ENCODE peak calls at places on chromosomes 13 and 19, in seven cellular contexts. J is thyroid gland, Y is IMR-90, O is transverse colon, D is heart left ventricle, C is tibial nerve, R is Peyer's patch. M is an unnamed sample.

GRCh38 chr13:22428188-22428828 is 752.5 kb upstream of the SGCG start:
- DNase-seq in J (no peak), Y (no peak), O (no peak), D (peak), C (no peak), R (no peak), M (peak)

GRCh38 chr13:41544824-41545707 is 87.7 kb downstream of the RGCC start:
- DNase-seq in J (no peak), Y (peak), O (no peak), D (no peak), C (no peak), R (no peak), M (no peak)

GRCh38 chr13:111115051-111115840 is at the start of gene ARHGEF7:
- DNase-seq in J (no peak), Y (no peak), O (no peak), D (no peak), C (no peak), R (no peak), M (no peak)

GRCh38 chr19:31666126-31666525 is 316.9 kb upstream of the TSHZ3 start:
- DNase-seq in J (no peak), Y (no peak), O (no peak), D (no peak), C (no peak), R (no peak), M (no peak)

GRCh38 chr13:33548065-33548464 is 262.5 kb upstream of the STARD13 start:
- DNase-seq in J (no peak), Y (no peak), O (no peak), D (no peak), C (no peak), R (no peak), M (no peak)

GRCh38 chr13:110498327-110498726 is 63.2 kb downstream of the RAB20 start:
- DNase-seq in J (no peak), Y (peak), O (no peak), D (no peak), C (no peak), R (no peak), M (no peak)

GRCh38 chr19:40809358-40810086 is 10.5 kb downstream of the EGLN2 start:
- DNase-seq in J (no peak), Y (no peak), O (no peak), D (no peak), C (no peak), R (no peak), M (no peak)

GRCh38 chr13:87999791-88000190 is 328.6 kb downstream of the SLITRK5 start:
- DNase-seq in J (no peak), Y (no peak), O (no peak), D (no peak), C (no peak), R (no peak), M (no peak)

GRCh38 chr13:80341771-80342271 is 895 bp upstream of the SPRY2 start:
- DNase-seq in J (peak), Y (peak), O (peak), D (peak), C (peak), R (no peak), M (peak)

GRCh38 chr19:45953676-45954075 is 20.0 kb downstream of the NOVA2 start:
- DNase-seq in J (no peak), Y (no peak), O (no peak), D (no peak), C (no peak), R (no peak), M (no peak)

GRCh38 chr13:50511877-50512332 is 331.6 kb downstream of the DLEU7 start:
- DNase-seq in J (no peak), Y (no peak), O (peak), D (no peak), C (no peak), R (no peak), M (no peak)

GRCh38 chr19:1624458-1624857 is 19.2 kb upstream of the UQCR11 start:
- DNase-seq in J (peak), Y (peak), O (peak), D (peak), C (peak), R (peak), M (peak)

GRCh38 chr19:17812099-17812498 is 9.2 kb downstream of the INSL3 start:
- DNase-seq in J (no peak), Y (no peak), O (no peak), D (no peak), C (no peak), R (no peak), M (no peak)

GRCh38 chr13:52737451-52737850 is 2.2 kb downstream of the CNMD start:
- DNase-seq in J (no peak), Y (no peak), O (no peak), D (no peak), C (no peak), R (no peak), M (no peak)

GRCh38 chr19:3710265-3710812 is 2.2 kb downstream of the TJP3 start:
- DNase-seq in J (peak), Y (peak), O (peak), D (peak), C (peak), R (no peak), M (no peak)

GRCh38 chr19:50725218-50725931 is 2.2 kb downstream of the CLEC11A start:
- DNase-seq in J (no peak), Y (no peak), O (no peak), D (no peak), C (no peak), R (no peak), M (no peak)

DNA sequence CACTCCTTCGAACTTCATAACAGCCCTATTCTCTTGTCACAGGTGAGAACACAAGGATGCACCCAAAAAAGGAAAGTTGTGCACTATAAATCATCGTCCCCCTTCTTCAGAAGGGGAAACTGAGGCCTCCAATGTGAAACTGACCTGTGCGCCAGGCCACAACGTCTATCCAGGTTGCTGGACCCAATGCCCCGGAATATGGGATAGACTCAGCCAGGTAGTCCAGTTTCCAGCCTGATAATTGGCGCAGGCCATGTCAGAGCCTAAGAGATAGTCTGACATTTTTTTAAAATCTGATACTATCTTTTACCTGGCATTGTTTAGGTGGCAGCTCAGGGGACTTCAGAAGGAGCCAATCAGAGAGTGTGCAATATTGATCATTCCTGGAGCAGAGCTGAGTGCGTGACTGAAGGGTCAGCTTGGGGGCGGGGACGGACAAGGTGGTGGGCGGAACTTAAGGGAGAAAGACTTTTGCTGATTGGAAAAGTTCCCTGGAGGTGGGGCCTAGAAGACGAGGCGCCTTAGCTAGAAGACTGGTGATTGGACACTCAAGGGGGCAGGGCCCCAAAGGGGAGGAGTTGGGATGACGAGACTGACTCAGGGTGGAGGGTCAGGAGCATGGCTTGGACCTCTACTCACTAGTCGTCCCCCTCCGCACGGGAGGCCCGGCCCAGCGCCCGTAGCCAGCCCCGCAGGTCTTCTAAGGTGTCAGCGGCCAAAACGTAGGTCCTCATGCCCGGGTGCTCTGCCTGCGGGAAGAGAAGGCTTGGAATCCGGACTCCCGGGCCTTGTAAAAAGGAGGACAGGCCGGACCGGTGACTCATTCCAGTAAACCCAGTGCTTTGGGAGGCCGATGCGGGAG is 8.5 kb downstream of the PLEKHA4 start:
- DNase-seq in J (no peak), Y (no peak), O (no peak), D (no peak), C (no peak), R (no peak), M (no peak)
- TF ChIP-seq POLR2A in J (no peak), Y (no peak), O (no peak), D (no peak), C (no peak), R (no peak), M (peak)

GRCh38 chr13:27259831-27260230 is 8.5 kb downstream of the RPL21 start:
- DNase-seq in J (no peak), Y (no peak), O (no peak), D (no peak), C (no peak), R (no peak), M (no peak)
- TF ChIP-seq POLR2A in J (no peak), Y (no peak), O (no peak), D (no peak), C (no peak), R (no peak), M (no peak)

GRCh38 chr19:37466277-37466797 is 907 bp downstream of the ZNF569 start:
- DNase-seq in J (no peak), Y (no peak), O (no peak), D (peak), C (no peak), R (peak), M (no peak)

GRCh38 chr19:37468961-37469777 is at the start of gene ZNF570:
- DNase-seq in J (peak), Y (peak), O (peak), D (peak), C (peak), R (peak), M (peak)

GRCh38 chr19:37467608-37468090 is 405 bp upstream of the ZNF569 start:
- DNase-seq in J (no peak), Y (no peak), O (no peak), D (no peak), C (no peak), R (no peak), M (no peak)

GRCh38 chr19:37470216-37470615 is 1.1 kb downstream of the ZNF570 start:
- DNase-seq in J (no peak), Y (no peak), O (no peak), D (no peak), C (no peak), R (no peak), M (peak)

GRCh38 chr19:37466798-37467607 is at the start of gene ZNF569:
- DNase-seq in J (peak), Y (peak), O (peak), D (peak), C (peak), R (peak), M (peak)
- TF ChIP-seq POLR2A in J (no peak), Y (no peak), O (peak), D (peak), C (peak), R (peak), M (peak)

DNA sequence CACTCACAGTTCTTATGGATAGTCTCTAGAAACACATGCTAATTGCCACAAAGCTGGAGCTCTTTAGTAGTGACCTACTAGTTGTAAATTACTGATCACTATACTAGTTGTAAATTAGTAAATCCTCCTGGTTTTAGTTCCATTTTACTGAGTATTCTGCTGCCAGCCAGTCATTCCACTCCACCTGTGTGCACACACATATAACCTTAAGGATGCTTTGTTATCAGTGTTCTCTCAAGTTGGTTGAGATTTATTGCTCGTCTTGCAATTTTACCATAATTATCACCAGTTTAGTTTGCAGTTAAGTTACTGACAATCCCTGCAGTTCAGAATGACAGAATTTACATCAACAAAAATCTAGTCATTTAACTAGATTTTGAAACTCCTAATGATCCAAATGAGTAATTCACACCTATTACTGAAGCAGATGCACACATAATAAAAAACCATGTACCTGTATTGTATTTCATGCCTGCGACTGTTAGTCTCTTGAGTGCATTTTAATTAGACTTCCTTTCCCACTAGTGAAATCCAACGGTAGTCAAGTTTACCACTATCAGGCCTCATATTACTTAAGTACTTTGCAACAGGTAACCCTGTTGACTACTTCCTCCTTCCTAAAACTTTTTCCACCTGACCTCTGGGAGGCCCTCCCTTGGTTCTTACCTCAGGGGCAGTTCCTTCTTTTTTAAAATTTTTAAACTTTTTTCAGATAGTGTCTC is 7.6 kb downstream of the TPT1 start:
- DNase-seq in J (no peak), Y (no peak), O (no peak), D (no peak), C (no peak), R (no peak), M (no peak)
- TF ChIP-seq POLR2A in J (no peak), Y (peak), O (no peak), D (no peak), C (no peak), R (no peak), M (no peak)

GRCh38 chr19:4791183-4792018 is at the start of gene FEM1A:
- DNase-seq in J (peak), Y (peak), O (peak), D (peak), C (peak), R (peak), M (peak)
- TF ChIP-seq POLR2A in J (no peak), Y (peak), O (peak), D (peak), C (peak), R (peak), M (peak)

DNA sequence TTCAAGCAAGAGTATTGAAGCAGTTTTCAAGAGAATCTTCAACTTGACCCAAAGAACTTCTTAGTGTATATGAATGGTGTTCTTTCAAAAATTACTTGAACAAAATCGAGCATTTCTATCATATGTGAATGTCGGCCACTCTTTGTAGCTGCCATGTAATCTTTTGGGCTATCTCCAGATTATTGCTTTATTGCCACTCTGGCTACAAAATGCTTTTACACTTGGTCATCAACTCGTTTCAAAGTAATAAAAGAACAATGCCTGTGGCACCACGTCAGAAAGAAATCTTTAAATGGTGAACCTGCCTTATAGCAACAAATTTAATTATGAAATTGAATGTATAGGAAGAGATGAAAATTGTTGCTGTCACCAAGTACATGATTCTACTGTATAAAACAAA is 834.5 kb downstream of the GPC5 start:
- DNase-seq in J (no peak), Y (no peak), O (no peak), D (no peak), C (no peak), R (no peak), M (no peak)
- TF ChIP-seq POLR2A in J (no peak), Y (no peak), O (no peak), D (no peak), C (no peak), R (no peak), M (no peak)

GRCh38 chr13:97574926-97575325 is 141.0 kb downstream of the RAP2A start:
- DNase-seq in J (no peak), Y (peak), O (peak), D (peak), C (no peak), R (no peak), M (peak)
- TF ChIP-seq POLR2A in J (no peak), Y (no peak), O (no peak), D (no peak), C (no peak), R (no peak), M (no peak)

M was measured in erythroblast.